ENCODE peak calls at places on chromosomes 1 and 21, in five cellular contexts. S is cardiac fibroblast, G is SW480, V is iris pigment epithelial cell, O is DMS 273 treated with DMSO at 0.1 percent for 48 hours. K is an unnamed sample.

GRCh38 chr1:101846820-101847219 is 149.9 kb downstream of the OLFM3 start:
- DNase-seq in S (no peak), G (no peak), V (no peak), O (no peak), K (no peak)

GRCh38 chr1:29651684-29652665 is 415.7 kb downstream of the PTPRU start:
- DNase-seq in S (no peak), G (no peak), V (no peak), O (no peak), K (no peak)

GRCh38 chr1:20715406-20715805 is 2.4 kb downstream of the KIF17 start:
- DNase-seq in S (no peak), G (no peak), V (no peak), O (no peak), K (no peak)

GRCh38 chr1:175569117-175569743 is 174.2 kb downstream of the TNR start:
- DNase-seq in S (no peak), G (no peak), V (no peak), O (no peak), K (no peak)

GRCh38 chr1:209618756-209619420 is 33.3 kb downstream of the LAMB3 start:
- DNase-seq in S (no peak), G (no peak), V (no peak), O (no peak), K (no peak)

GRCh38 chr1:30742300-30742962 is 15.1 kb downstream of the LAPTM5 start:
- DNase-seq in S (no peak), G (no peak), V (no peak), O (no peak), K (no peak)

GRCh38 chr1:226476657-226477319 is 68.9 kb upstream of the PARP1 start:
- DNase-seq in S (no peak), G (no peak), V (peak), O (no peak), K (no peak)

GRCh38 chr1:74057719-74058118 is 140.3 kb downstream of the LRRIQ3 start:
- DNase-seq in S (no peak), G (no peak), V (no peak), O (no peak), K (no peak)

GRCh38 chr21:21373969-21374368 is 375.8 kb downstream of the NCAM2 start:
- DNase-seq in S (peak), G (peak), V (no peak), O (no peak), K (peak)

GRCh38 chr1:38829368-38829767 is 30.2 kb downstream of the RRAGC start:
- DNase-seq in S (no peak), G (no peak), V (peak), O (no peak), K (no peak)

K was measured in fibroblast of the aortic adventitia.